ENCODE peak calls at places on chromosomes 2 and 18, in five cellular contexts. X is left ventricle myocardium superior; Z is activated CD8-positive, alpha-beta memory T cell treated with anti-CD3 and anti-CD28 coated beads for 4 hours; B is NCI-H774; T is H9. Y is an unnamed sample.
A peak's percentile ranks its signal among the peaks of the same experiment; 100 is the strongest.

GRCh38 chr2:221641181-221641871 is 69.2 kb upstream of the EPHA4 start:
- DNase-seq in X (no peak), Z (no peak), B (no peak), T (no peak), Y (no peak)

GRCh38 chr2:72961853-72962468 is 44.6 kb downstream of the EMX1 start:
- DNase-seq in X (no peak), Z (no peak), B (no peak), T (no peak), Y (no peak)

GRCh38 chr2:159506764-159507406 is 109.5 kb downstream of the BAZ2B start:
- DNase-seq in X (no peak), Z (no peak), B (no peak), T (no peak), Y (no peak)

GRCh38 chr2:211216221-211216620 is 659.8 kb downstream of the CPS1 start:
- DNase-seq in X (no peak), Z (no peak), B (no peak), T (no peak), Y (no peak)

GRCh38 chr18:44988821-44989587 is 308.3 kb downstream of the SETBP1 start:
- DNase-seq in X (no peak), Z (no peak), B (no peak), T (no peak), Y (no peak)

GRCh38 chr2:44920751-44921150 is 20.8 kb upstream of the SIX3 start:
- DNase-seq in X (no peak), Z (no peak), B (no peak), T (no peak), Y (no peak)

GRCh38 chr2:63581266-63581961 is 6.9 kb downstream of the WDPCP start:
- DNase-seq in X (peak; percentile 37), Z (no peak), B (no peak), T (no peak), Y (no peak)

GRCh38 chr2:219045937-219046550 is 4.7 kb upstream of the CFAP65 start:
- DNase-seq in X (no peak), Z (no peak), B (no peak), T (peak; percentile 63), Y (no peak)

GRCh38 chr2:58097025-58097424 is 50.4 kb downstream of the VRK2 start:
- DNase-seq in X (no peak), Z (no peak), B (no peak), T (no peak), Y (no peak)

GRCh38 chr2:38045811-38046210 is 30.1 kb downstream of the CYP1B1 start:
- DNase-seq in X (no peak), Z (no peak), B (no peak), T (no peak), Y (no peak)

GRCh38 chr2:121066526-121066925 is 218.5 kb downstream of the TFCP2L1 start:
- DNase-seq in X (no peak), Z (no peak), B (no peak), T (peak; percentile 70), Y (no peak)

GRCh38 chr18:75790821-75791220 is 363.3 kb upstream of the SMIM21 start:
- DNase-seq in X (no peak), Z (no peak), B (no peak), T (no peak), Y (no peak)

GRCh38 chr2:79437416-79438281 is 75.2 kb upstream of the CTNNA2 start:
- DNase-seq in X (no peak), Z (no peak), B (no peak), T (no peak), Y (peak; percentile 35)

GRCh38 chr18:25445430-25445829 is 93.5 kb upstream of the ZNF521 start:
- DNase-seq in X (no peak), Z (no peak), B (no peak), T (no peak), Y (no peak)

GRCh38 chr2:23385351-23385747 is 370 bp downstream of the KLHL29 start:
- DNase-seq in X (peak; percentile 53), Z (no peak), B (no peak), T (no peak), Y (no peak)

GRCh38 chr2:36912692-36913091 is 53.6 kb downstream of the STRN start:
- DNase-seq in X (no peak), Z (no peak), B (no peak), T (no peak), Y (no peak)

GRCh38 chr2:240319855-240320560 is 115.5 kb upstream of the GPC1 start:
- DNase-seq in X (no peak), Z (no peak), B (no peak), T (no peak), Y (no peak)

GRCh38 chr2:15844099-15844801 is 96.1 kb upstream of the MYCN start:
- DNase-seq in X (no peak), Z (no peak), B (no peak), T (no peak), Y (no peak)

GRCh38 chr2:97718051-97718882 is 4.9 kb downstream of the ZAP70 start:
- DNase-seq in X (no peak), Z (peak; percentile 53), B (no peak), T (no peak), Y (no peak)

GRCh38 chr2:1887915-1888314 is 143.6 kb upstream of the PXDN start:
- DNase-seq in X (no peak), Z (no peak), B (no peak), T (no peak), Y (no peak)

GRCh38 chr2:240255811-240256703 is 115.6 kb upstream of the OTOS start:
- DNase-seq in X (peak; percentile 53), Z (no peak), B (no peak), T (peak; percentile 45), Y (no peak)

GRCh38 chr2:41597672-41598071 is 450.1 kb upstream of the PKDCC start:
- DNase-seq in X (no peak), Z (no peak), B (no peak), T (no peak), Y (no peak)

GRCh38 chr2:19944205-19944845 is 42.5 kb upstream of the TTC32 start:
- DNase-seq in X (no peak), Z (no peak), B (no peak), T (peak; percentile 31), Y (no peak)

GRCh38 chr2:101617786-101618185 is 79.7 kb upstream of the MAP4K4 start:
- DNase-seq in X (no peak), Z (no peak), B (no peak), T (no peak), Y (no peak)

GRCh38 chr2:85472265-85472664 is 53.8 kb downstream of the SH2D6 start:
- DNase-seq in X (no peak), Z (no peak), B (no peak), T (no peak), Y (no peak)

GRCh38 chr2:42872736-42873135 is 80.4 kb upstream of the HAAO start:
- DNase-seq in X (no peak), Z (no peak), B (no peak), T (no peak), Y (no peak)